ENCODE peak calls at places on chromosomes 2 and 18, in five cellular contexts. O is CD4-positive, alpha-beta T cell; Q is RPMI7951; D is amniotic epithelial cell; X is C1 segment of cervical spinal cord. Y is an unnamed sample.

GRCh38 chr2:70907130-70907756 is 28.5 kb upstream of the ATP6V1B1 start:
- DNase-seq in O (no peak), Q (peak; percentile 16), D (peak; percentile 23), X (no peak), Y (no peak)

GRCh38 chr2:221562226-221562625 is 9.9 kb downstream of the EPHA4 start:
- DNase-seq in O (no peak), Q (no peak), D (peak; percentile 71), X (no peak), Y (no peak)

GRCh38 chr18:78814321-78814720 is 165.3 kb upstream of the SALL3 start:
- DNase-seq in O (no peak), Q (no peak), D (no peak), X (no peak), Y (no peak)

GRCh38 chr2:238811293-238811692 is 36.6 kb upstream of the TWIST2 start:
- DNase-seq in O (no peak), Q (peak; percentile 76), D (no peak), X (no peak), Y (no peak)

GRCh38 chr2:1170241-1170640 is 219.6 kb downstream of the SNTG2 start:
- DNase-seq in O (no peak), Q (peak; percentile 60), D (no peak), X (no peak), Y (no peak)

GRCh38 chr2:57549642-57550102 is 496.9 kb upstream of the VRK2 start:
- DNase-seq in O (no peak), Q (no peak), D (peak; percentile 22), X (no peak), Y (no peak)

GRCh38 chr18:50107468-50107867 is 87.5 kb downstream of the MYO5B start:
- DNase-seq in O (no peak), Q (no peak), D (no peak), X (no peak), Y (no peak)

GRCh38 chr2:76556054-76556453 is 845.3 kb upstream of the GCFC2 start:
- DNase-seq in O (no peak), Q (no peak), D (no peak), X (no peak), Y (no peak)

GRCh38 chr2:36411962-36412444 is 56.4 kb downstream of the CRIM1 start:
- DNase-seq in O (no peak), Q (no peak), D (peak; percentile 79), X (no peak), Y (no peak)

GRCh38 chr18:39672171-39672570 is 2106.6 kb upstream of the CELF4 start:
- DNase-seq in O (no peak), Q (no peak), D (peak; percentile 96), X (no peak), Y (no peak)

GRCh38 chr2:99940963-99941362 is 201.4 kb downstream of the AFF3 start:
- DNase-seq in O (no peak), Q (peak; percentile 58), D (peak; percentile 39), X (no peak), Y (peak; percentile 20)

GRCh38 chr18:54479365-54479764 is 111.7 kb upstream of the DYNAP start:
- DNase-seq in O (no peak), Q (peak; percentile 2), D (peak; percentile 0), X (no peak), Y (no peak)

GRCh38 chr2:215604631-215605030 is 168.8 kb upstream of the FN1 start:
- DNase-seq in O (no peak), Q (no peak), D (no peak), X (no peak), Y (no peak)

GRCh38 chr2:171400395-171400794 is 33.4 kb downstream of the METTL8 start:
- DNase-seq in O (no peak), Q (no peak), D (no peak), X (no peak), Y (no peak)

GRCh38 chr2:109242222-109242653 is 113.2 kb downstream of the SH3RF3 start:
- DNase-seq in O (no peak), Q (peak; percentile 83), D (no peak), X (no peak), Y (no peak)

GRCh38 chr2:67845557-67846114 is 217.2 kb downstream of the C1D start:
- DNase-seq in O (no peak), Q (no peak), D (no peak), X (no peak), Y (no peak)

GRCh38 chr2:216014006-216014405 is 655 bp upstream of the MREG start:
- DNase-seq in O (no peak), Q (no peak), D (no peak), X (no peak), Y (no peak)

GRCh38 chr2:95053543-95053942 is 28.0 kb downstream of the MAL start:
- DNase-seq in O (no peak), Q (no peak), D (no peak), X (no peak), Y (no peak)

GRCh38 chr2:180705551-180705950 is 274.9 kb upstream of the UBE2E3 start:
- DNase-seq in O (no peak), Q (no peak), D (no peak), X (no peak), Y (no peak)

GRCh38 chr2:139122711-139123158 is 342.5 kb upstream of the NXPH2 start:
- DNase-seq in O (no peak), Q (peak; percentile 26), D (peak; percentile 45), X (no peak), Y (no peak)

GRCh38 chr2:215573495-215573894 is 137.6 kb upstream of the FN1 start:
- DNase-seq in O (no peak), Q (no peak), D (no peak), X (no peak), Y (no peak)

GRCh38 chr18:49973592-49973991 is 160.3 kb upstream of the ACAA2 start:
- DNase-seq in O (no peak), Q (no peak), D (no peak), X (no peak), Y (no peak)

GRCh38 chr2:44838116-44838790 is 103.2 kb upstream of the SIX3 start:
- DNase-seq in O (no peak), Q (peak; percentile 4), D (no peak), X (no peak), Y (no peak)

GRCh38 chr2:236102971-236103370 is 65.2 kb downstream of the GBX2 start:
- DNase-seq in O (no peak), Q (no peak), D (no peak), X (no peak), Y (no peak)

GRCh38 chr2:1518891-1519530 is 105.7 kb downstream of the TPO start:
- DNase-seq in O (no peak), Q (peak; percentile 55), D (no peak), X (no peak), Y (no peak)

GRCh38 chr18:57220485-57220884 is 73.6 kb downstream of the BOD1L2 start:
- DNase-seq in O (no peak), Q (no peak), D (no peak), X (no peak), Y (no peak)

GRCh38 chr2:38146917-38147307 is 71.0 kb upstream of the CYP1B1 start:
- DNase-seq in O (no peak), Q (peak; percentile 97), D (peak; percentile 99), X (no peak), Y (no peak)

GRCh38 chr18:23106575-23106974 is 28.7 kb upstream of the CABLES1 start:
- DNase-seq in O (no peak), Q (peak; percentile 94), D (peak; percentile 83), X (no peak), Y (no peak)

GRCh38 chr2:70871398-70872211 is 36.0 kb upstream of the CD207 start:
- DNase-seq in O (peak; percentile 74), Q (peak; percentile 71), D (peak; percentile 52), X (peak; percentile 32), Y (peak; percentile 75)

GRCh38 chr2:30663321-30663720 is 143.9 kb downstream of the CAPN13 start:
- DNase-seq in O (no peak), Q (no peak), D (no peak), X (no peak), Y (no peak)

GRCh38 chr2:124804014-124804940 is 779.2 kb downstream of the CNTNAP5 start:
- DNase-seq in O (no peak), Q (peak; percentile 8), D (peak; percentile 46), X (no peak), Y (no peak)

GRCh38 chr2:1632006-1632348 is 112.3 kb downstream of the PXDN start:
- DNase-seq in O (no peak), Q (no peak), D (no peak), X (no peak), Y (no peak)

GRCh38 chr18:33697498-33697897 is 119.5 kb downstream of the ASXL3 start:
- DNase-seq in O (no peak), Q (no peak), D (no peak), X (no peak), Y (no peak)

GRCh38 chr2:117737846-117738245 is 76.6 kb upstream of the DDX18 start:
- DNase-seq in O (no peak), Q (no peak), D (no peak), X (no peak), Y (no peak)

GRCh38 chr2:162118166-162119031 is 33.6 kb downstream of the GCG start:
- DNase-seq in O (no peak), Q (peak; percentile 97), D (peak; percentile 77), X (no peak), Y (no peak)